ENCODE peak calls at places on chromosomes 2 and 18, in seven cellular contexts. X is right lobe of liver; K is aorta; A is HCT116; S is CD4-positive, alpha-beta memory T cell; R is thoracic aorta; E is H1. Z is an unnamed sample.
A peak's percentile ranks its signal among the peaks of the same experiment; 100 is the strongest.

GRCh38 chr2:2577366-2577765 is 246.3 kb upstream of the MYT1L start:
- DNase-seq in X (no peak), K (no peak), A (no peak), S (no peak), R (no peak), E (peak; percentile 38), Z (no peak)

GRCh38 chr2:31238126-31238905 is 4.4 kb downstream of the EHD3 start:
- DNase-seq in X (no peak), K (no peak), A (no peak), S (no peak), R (no peak), E (no peak), Z (no peak)

GRCh38 chr2:16664809-16665745 is 557 bp downstream of the CYRIA start:
- DNase-seq in X (no peak), K (peak; percentile 52), A (no peak), S (no peak), R (no peak), E (no peak), Z (no peak)

GRCh38 chr2:234335676-234336228 is 161.1 kb downstream of the ARL4C start:
- DNase-seq in X (peak; percentile 72), K (peak; percentile 94), A (no peak), S (peak; percentile 56), R (peak; percentile 21), E (no peak), Z (peak; percentile 23)

GRCh38 chr2:84443477-84443876 is 15.6 kb downstream of the SUCLG1 start:
- DNase-seq in X (no peak), K (no peak), A (no peak), S (no peak), R (no peak), E (no peak), Z (no peak)

GRCh38 chr2:231680992-231681852 is 27.1 kb upstream of the PTMA start:
- DNase-seq in X (peak; percentile 88), K (peak; percentile 89), A (no peak), S (no peak), R (peak; percentile 58), E (peak; percentile 91), Z (no peak)

GRCh38 chr2:207275779-207276178 is 110.0 kb upstream of the KLF7 start:
- DNase-seq in X (no peak), K (no peak), A (no peak), S (no peak), R (no peak), E (no peak), Z (no peak)

GRCh38 chr2:191114403-191114886 is 36.3 kb downstream of the STAT4 start:
- DNase-seq in X (no peak), K (no peak), A (no peak), S (peak; percentile 46), R (no peak), E (no peak), Z (no peak)

GRCh38 chr2:9558948-9559381 is 3.3 kb upstream of the ADAM17 start:
- DNase-seq in X (no peak), K (peak; percentile 69), A (no peak), S (no peak), R (peak; percentile 66), E (no peak), Z (peak; percentile 87)

GRCh38 chr18:25239636-25240468 is 112.1 kb downstream of the ZNF521 start:
- DNase-seq in X (no peak), K (no peak), A (no peak), S (no peak), R (no peak), E (no peak), Z (no peak)

GRCh38 chr2:11589316-11589940 is 55.6 kb downstream of the GREB1 start:
- DNase-seq in X (peak; percentile 29), K (no peak), A (no peak), S (no peak), R (no peak), E (no peak), Z (no peak)

GRCh38 chr2:234954551-234954992 is 2.8 kb downstream of the SH3BP4 start:
- DNase-seq in X (peak; percentile 64), K (no peak), A (no peak), S (no peak), R (no peak), E (no peak), Z (no peak)

GRCh38 chr2:189782221-189782671 is 1.9 kb downstream of the ORMDL1 start:
- DNase-seq in X (no peak), K (no peak), A (no peak), S (no peak), R (no peak), E (no peak), Z (no peak)

GRCh38 chr2:29657674-29658073 is 263.7 kb downstream of the ALK start:
- DNase-seq in X (no peak), K (no peak), A (no peak), S (no peak), R (no peak), E (no peak), Z (no peak)

GRCh38 chr2:144048631-144049060 is 471.3 kb downstream of the ZEB2 start:
- DNase-seq in X (no peak), K (no peak), A (no peak), S (no peak), R (no peak), E (no peak), Z (no peak)

GRCh38 chr2:228401065-228401912 is 219.8 kb upstream of the SPHKAP start:
- DNase-seq in X (no peak), K (no peak), A (no peak), S (no peak), R (no peak), E (no peak), Z (no peak)

GRCh38 chr2:56749152-56749752 is 565.5 kb downstream of the CCDC85A start:
- DNase-seq in X (no peak), K (no peak), A (peak; percentile 21), S (no peak), R (no peak), E (no peak), Z (peak; percentile 13)

GRCh38 chr2:43832457-43832856 is 6.2 kb downstream of the ABCG5 start:
- DNase-seq in X (no peak), K (no peak), A (no peak), S (no peak), R (no peak), E (no peak), Z (no peak)

GRCh38 chr2:173300458-173300857 is 54.2 kb upstream of the CDCA7 start:
- DNase-seq in X (no peak), K (no peak), A (no peak), S (no peak), R (no peak), E (no peak), Z (no peak)

GRCh38 chr2:31523871-31524492 is 56.8 kb downstream of the SRD5A2 start:
- DNase-seq in X (no peak), K (peak; percentile 48), A (peak; percentile 48), S (peak; percentile 45), R (no peak), E (peak; percentile 81), Z (no peak)

GRCh38 chr2:223613017-223613950 is 11.1 kb upstream of the SCG2 start:
- DNase-seq in X (no peak), K (peak; percentile 92), A (peak; percentile 89), S (no peak), R (peak; percentile 76), E (peak; percentile 58), Z (peak; percentile 38)

GRCh38 chr2:54061272-54061671 is 54.1 kb upstream of the ACYP2 start:
- DNase-seq in X (no peak), K (no peak), A (no peak), S (no peak), R (no peak), E (no peak), Z (no peak)
- H3K4me1 ChIP-seq in X (no peaks in the 10 kb centered on the region), K (peaks cover 1% of the 10 kb centered on the region), A (no peaks in the 10 kb centered on the region), S (no peaks in the 10 kb centered on the region), R (no peaks in the 10 kb centered on the region), E (no peaks in the 10 kb centered on the region), Z (peaks cover 43% of the 10 kb centered on the region)

GRCh38 chr2:217597140-217597539 is 405.7 kb downstream of the TNS1 start:
- DNase-seq in X (no peak), K (no peak), A (no peak), S (no peak), R (no peak), E (no peak), Z (no peak)
- H3K4me3 ChIP-seq in X (no peak overlapping the region), K (no peak overlapping the region), A (no peak overlapping the region), S (no peak overlapping the region), R (no peak overlapping the region), E (no peak overlapping the region), Z (no peak overlapping the region)

GRCh38 chr2:96961551-96961950 is 24.8 kb downstream of the FAM178B start:
- DNase-seq in X (peak; percentile 27), K (no peak), A (no peak), S (no peak), R (no peak), E (no peak), Z (no peak)

GRCh38 chr2:96964221-96964905 is 22.0 kb downstream of the FAM178B start:
- DNase-seq in X (no peak), K (no peak), A (no peak), S (no peak), R (no peak), E (no peak), Z (no peak)

GRCh38 chr2:96960956-96961350 is 25.4 kb downstream of the FAM178B start:
- DNase-seq in X (no peak), K (no peak), A (no peak), S (no peak), R (no peak), E (no peak), Z (no peak)

GRCh38 chr2:96963316-96963715 is 23.1 kb downstream of the FAM178B start:
- DNase-seq in X (peak; percentile 25), K (no peak), A (no peak), S (no peak), R (no peak), E (no peak), Z (no peak)

DNA sequence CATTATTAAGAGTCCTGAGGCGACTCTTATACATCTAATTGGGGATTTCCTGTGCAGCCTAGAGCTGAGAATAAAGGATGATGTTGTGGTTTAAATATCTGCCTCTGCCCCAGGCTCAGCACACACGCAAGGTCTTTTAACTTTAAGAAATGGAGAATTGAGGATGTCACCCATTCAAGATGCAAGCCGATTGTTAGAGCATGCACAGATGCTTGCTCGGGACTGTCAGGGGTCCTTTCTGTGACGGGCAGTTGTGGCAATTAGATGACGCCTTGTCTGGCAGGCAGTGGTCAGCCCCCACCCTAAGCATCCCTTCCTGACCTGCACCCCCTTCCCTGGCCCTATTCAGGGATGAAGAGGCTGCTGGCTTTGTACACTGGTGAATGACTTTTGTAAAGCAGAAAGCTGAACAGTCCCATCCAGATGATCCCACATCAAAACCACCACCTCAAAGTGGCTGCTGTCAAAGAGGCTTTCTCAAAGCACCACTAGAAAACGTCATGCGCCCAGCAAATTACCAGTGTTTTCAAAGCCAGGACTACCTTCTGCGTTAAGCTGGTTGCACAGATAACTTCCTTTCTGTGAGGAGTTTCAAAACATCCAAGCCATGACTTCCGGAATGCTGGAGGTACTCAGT is 23.7 kb downstream of the FAM178B start:
- DNase-seq in X (peak; percentile 14), K (no peak), A (no peak), S (peak; percentile 96), R (no peak), E (no peak), Z (no peak)
- H3K4me1 ChIP-seq in X (no peaks in the 10 kb centered on the region), K (no peaks in the 10 kb centered on the region), A (peaks cover 4% of the 10 kb centered on the region), S (peaks cover 80% of the 10 kb centered on the region), R (no peaks in the 10 kb centered on the region), E (no peaks in the 10 kb centered on the region), Z (peaks cover 10% of the 10 kb centered on the region)

GRCh38 chr2:96324716-96325037 is 440 bp upstream of the ITPRIPL1 start:
- DNase-seq in X (no peak), K (no peak), A (no peak), S (peak; percentile 32), R (no peak), E (no peak), Z (no peak)
- H3K4me3 ChIP-seq in X (peak overlapping the region; percentile 41), K (no peak overlapping the region), A (peak overlapping the region; percentile 72), S (peak overlapping the region; percentile 24), R (peak overlapping the region; percentile 72), E (peak overlapping the region; percentile 40), Z (no peak overlapping the region)

Z was measured in keratinocyte.